ENCODE peak calls at places on chromosomes 6 and 20, in seven cellular contexts. H, A, K, M, S, Z and O are unnamed samples.

GRCh38 chr6:104522533-104522932 is 337.2 kb downstream of the HACE1 start:
- DNase-seq in H (no peak), A (no peak), K (no peak), M (no peak), S (no peak), Z (no peak), O (no peak)

GRCh38 chr6:1380625-1381396 is 8.6 kb upstream of the FOXF2 start:
- DNase-seq in H (no peak), A (no peak), K (no peak), M (no peak), S (no peak), Z (no peak), O (no peak)

GRCh38 chr20:17650816-17651760 is 31.0 kb downstream of the RRBP1 start:
- DNase-seq in H (peak; percentile 39), A (peak; percentile 61), K (no peak), M (no peak), S (no peak), Z (no peak), O (no peak)

GRCh38 chr20:52019313-52019712 is 172.3 kb downstream of the ZFP64 start:
- DNase-seq in H (no peak), A (no peak), K (no peak), M (no peak), S (no peak), Z (no peak), O (no peak)

GRCh38 chr6:7142228-7142801 is 34.6 kb downstream of the RREB1 start:
- DNase-seq in H (no peak), A (no peak), K (no peak), M (no peak), S (no peak), Z (no peak), O (no peak)

GRCh38 chr20:39066464-39066863 is 104.3 kb downstream of the DHX35 start:
- DNase-seq in H (no peak), A (no peak), K (peak; percentile 32), M (peak; percentile 94), S (no peak), Z (no peak), O (no peak)

GRCh38 chr6:48610846-48611245 is 499.8 kb upstream of the PTCHD4 start:
- DNase-seq in H (no peak), A (no peak), K (no peak), M (no peak), S (no peak), Z (no peak), O (no peak)

GRCh38 chr20:32779500-32780215 is 17.5 kb downstream of the DNMT3B start:
- DNase-seq in H (no peak), A (no peak), K (no peak), M (peak; percentile 67), S (no peak), Z (no peak), O (no peak)

GRCh38 chr6:51934098-51934497 is 153.3 kb downstream of the PKHD1 start:
- DNase-seq in H (no peak), A (peak; percentile 6), K (no peak), M (peak; percentile 84), S (peak; percentile 15), Z (no peak), O (no peak)

GRCh38 chr6:111861321-111861938 is 11.8 kb downstream of the FYN start:
- DNase-seq in H (no peak), A (no peak), K (peak; percentile 20), M (peak; percentile 38), S (no peak), Z (no peak), O (no peak)

GRCh38 chr6:170094686-170095272 is 196.1 kb downstream of the DLL1 start:
- DNase-seq in H (peak; percentile 52), A (no peak), K (no peak), M (no peak), S (no peak), Z (no peak), O (no peak)

GRCh38 chr6:79170915-79171314 is 63.6 kb downstream of the HMGN3 start:
- DNase-seq in H (no peak), A (no peak), K (peak; percentile 35), M (no peak), S (no peak), Z (no peak), O (no peak)

GRCh38 chr20:25464501-25465204 is 57.2 kb downstream of the GINS1 start:
- DNase-seq in H (no peak), A (no peak), K (no peak), M (no peak), S (no peak), Z (no peak), O (no peak)

GRCh38 chr6:105459884-105460283 is 57.0 kb upstream of the PREP start:
- DNase-seq in H (no peak), A (no peak), K (no peak), M (no peak), S (peak; percentile 52), Z (no peak), O (no peak)

GRCh38 chr6:150238294-150238693 is 95.5 kb downstream of the PPP1R14C start:
- DNase-seq in H (peak; percentile 74), A (no peak), K (no peak), M (no peak), S (no peak), Z (peak; percentile 27), O (no peak)

GRCh38 chr20:63873477-63873971 is 8.5 kb downstream of the TPD52L2 start:
- DNase-seq in H (no peak), A (no peak), K (no peak), M (no peak), S (peak; percentile 99), Z (peak; percentile 43), O (no peak)

GRCh38 chr6:87700729-87701675 is 1.0 kb downstream of the AKIRIN2 start:
- DNase-seq in H (no peak), A (peak; percentile 70), K (peak; percentile 29), M (peak; percentile 39), S (peak; percentile 97), Z (peak; percentile 41), O (no peak)

GRCh38 chr6:54618597-54618996 is 228.0 kb upstream of the FAM83B start:
- DNase-seq in H (no peak), A (no peak), K (no peak), M (no peak), S (no peak), Z (no peak), O (no peak)

GRCh38 chr20:41287327-41287726 is 30.2 kb downstream of the ZHX3 start:
- DNase-seq in H (no peak), A (peak; percentile 29), K (no peak), M (no peak), S (peak; percentile 84), Z (no peak), O (no peak)

GRCh38 chr6:105650367-105650766 is 247.5 kb upstream of the PREP start:
- DNase-seq in H (no peak), A (no peak), K (no peak), M (no peak), S (no peak), Z (no peak), O (no peak)

GRCh38 chr6:2485116-2485515 is 239.7 kb upstream of the GMDS start:
- DNase-seq in H (no peak), A (no peak), K (no peak), M (no peak), S (no peak), Z (no peak), O (no peak)

GRCh38 chr6:40896696-40897095 is 142.3 kb downstream of the UNC5CL start:
- DNase-seq in H (no peak), A (no peak), K (no peak), M (no peak), S (no peak), Z (no peak), O (no peak)

GRCh38 chr20:21396921-21397340 is 395 bp downstream of the NKX2-4 start:
- DNase-seq in H (peak; percentile 63), A (no peak), K (peak; percentile 29), M (peak; percentile 53), S (no peak), Z (peak; percentile 18), O (no peak)